ENCODE peak calls at places on chromosomes 1 and 21, in five cellular contexts. D is IMR-90, A is adrenal gland, H is K562, B is right lobe of liver. Q is an unnamed sample.

GRCh38 chr1:6446665-6447015 is 19.3 kb downstream of the TNFRSF25 start:
- DNase-seq in A (no peak), B (no peak), D (no peak), H (no peak), Q (no peak)

GRCh38 chr1:94926365-94926914 is 470 bp downstream of the CNN3 start:
- DNase-seq in B (peak; percentile 75), D (peak; percentile 53), H (no peak), A (peak; percentile 63), Q (peak; percentile 83)

GRCh38 chr1:204362984-204363334 is 3.2 kb upstream of the PLEKHA6 start:
- DNase-seq in H (no peak), D (no peak), A (no peak), B (no peak), Q (no peak)

GRCh38 chr1:167121375-167122120 is 27.7 kb downstream of the STYXL2 start:
- DNase-seq in D (no peak), B (peak; percentile 63), H (no peak), A (peak; percentile 62), Q (peak; percentile 82)

GRCh38 chr21:42534361-42534900 is 20.8 kb downstream of the SLC37A1 start:
- DNase-seq in B (no peak), H (no peak), D (no peak), A (peak; percentile 91), Q (no peak)

GRCh38 chr1:119286587-119287181 is 81.9 kb upstream of the HAO2 start:
- DNase-seq in H (peak; percentile 66), B (no peak), D (peak; percentile 4), A (no peak), Q (no peak)

GRCh38 chr1:44775930-44776748 is 799 bp downstream of the RPS8 start:
- DNase-seq in H (no peak), A (peak; percentile 70), D (no peak), B (no peak), Q (peak; percentile 88)

GRCh38 chr1:175877939-175878730 is 134.7 kb upstream of the TNR start:
- DNase-seq in B (no peak), A (no peak), D (no peak), H (no peak), Q (no peak)

GRCh38 chr21:44029460-44030087 is 17.5 kb downstream of the TRAPPC10 start:
- DNase-seq in D (no peak), H (peak; percentile 59), A (no peak), B (no peak), Q (no peak)

GRCh38 chr1:156079762-156080597 is 2.3 kb downstream of the MEX3A start:
- DNase-seq in A (no peak), B (no peak), H (no peak), D (no peak), Q (no peak)

GRCh38 chr1:10943991-10944730 is 68.3 kb upstream of the TARDBP start:
- DNase-seq in B (no peak), D (no peak), A (peak; percentile 72), H (peak; percentile 25), Q (no peak)

GRCh38 chr1:210351496-210351895 is 22.8 kb downstream of the HHAT start:
- DNase-seq in A (no peak), B (no peak), D (no peak), H (no peak), Q (no peak)

GRCh38 chr1:187641463-187641862 is 812.7 kb downstream of the PLA2G4A start:
- DNase-seq in A (no peak), B (no peak), H (no peak), D (no peak), Q (no peak)

GRCh38 chr21:14259669-14260458 is 43.9 kb downstream of the RBM11 start:
- DNase-seq in B (no peak), D (peak; percentile 56), A (no peak), H (peak; percentile 43), Q (no peak)

GRCh38 chr1:108561731-108562326 is 1.9 kb downstream of the EEIG2 start:
- DNase-seq in A (peak; percentile 73), H (peak; percentile 71), B (peak; percentile 79), D (no peak), Q (peak; percentile 96)

GRCh38 chr1:32954183-32954582 is 10.4 kb downstream of the RNF19B start:
- DNase-seq in D (no peak), B (no peak), A (no peak), H (no peak), Q (no peak)

GRCh38 chr1:31592132-31592531 is 15.8 kb downstream of the TINAGL1 start:
- DNase-seq in A (no peak), H (no peak), D (no peak), B (peak; percentile 22), Q (no peak)

GRCh38 chr1:153881764-153882163 is 41.0 kb downstream of the GATAD2B start:
- DNase-seq in A (peak; percentile 40), D (peak; percentile 62), H (no peak), B (no peak), Q (no peak)

GRCh38 chr21:44940116-44940631 is 345 bp downstream of the SLX9 start:
- DNase-seq in D (no peak), H (no peak), A (no peak), B (peak; percentile 55), Q (no peak)

GRCh38 chr1:208132287-208132882 is 111.8 kb downstream of the PLXNA2 start:
- DNase-seq in B (peak; percentile 88), H (peak; percentile 91), A (peak; percentile 81), D (peak; percentile 42), Q (peak; percentile 88)

GRCh38 chr1:191142748-191143147 is 665.1 kb upstream of the BRINP3 start:
- DNase-seq in B (no peak), D (no peak), A (no peak), H (no peak), Q (no peak)

GRCh38 chr1:40508375-40509341 is at the start of gene EXO5:
- DNase-seq in D (peak; percentile 69), A (peak; percentile 85), H (peak; percentile 49), B (peak; percentile 92), Q (peak; percentile 96)

GRCh38 chr21:40015818-40016217 is 148.6 kb downstream of the PCP4 start:
- DNase-seq in B (no peak), H (no peak), A (peak; percentile 31), D (no peak), Q (peak; percentile 38)

GRCh38 chr1:55194851-55195250 is 20.3 kb downstream of the USP24 start:
- DNase-seq in B (no peak), H (no peak), A (no peak), D (no peak), Q (no peak)

GRCh38 chr1:31765041-31765467 is 914 bp upstream of the ADGRB2 start:
- DNase-seq in B (no peak), D (peak; percentile 19), H (peak; percentile 65), A (no peak), Q (no peak)

DNA sequence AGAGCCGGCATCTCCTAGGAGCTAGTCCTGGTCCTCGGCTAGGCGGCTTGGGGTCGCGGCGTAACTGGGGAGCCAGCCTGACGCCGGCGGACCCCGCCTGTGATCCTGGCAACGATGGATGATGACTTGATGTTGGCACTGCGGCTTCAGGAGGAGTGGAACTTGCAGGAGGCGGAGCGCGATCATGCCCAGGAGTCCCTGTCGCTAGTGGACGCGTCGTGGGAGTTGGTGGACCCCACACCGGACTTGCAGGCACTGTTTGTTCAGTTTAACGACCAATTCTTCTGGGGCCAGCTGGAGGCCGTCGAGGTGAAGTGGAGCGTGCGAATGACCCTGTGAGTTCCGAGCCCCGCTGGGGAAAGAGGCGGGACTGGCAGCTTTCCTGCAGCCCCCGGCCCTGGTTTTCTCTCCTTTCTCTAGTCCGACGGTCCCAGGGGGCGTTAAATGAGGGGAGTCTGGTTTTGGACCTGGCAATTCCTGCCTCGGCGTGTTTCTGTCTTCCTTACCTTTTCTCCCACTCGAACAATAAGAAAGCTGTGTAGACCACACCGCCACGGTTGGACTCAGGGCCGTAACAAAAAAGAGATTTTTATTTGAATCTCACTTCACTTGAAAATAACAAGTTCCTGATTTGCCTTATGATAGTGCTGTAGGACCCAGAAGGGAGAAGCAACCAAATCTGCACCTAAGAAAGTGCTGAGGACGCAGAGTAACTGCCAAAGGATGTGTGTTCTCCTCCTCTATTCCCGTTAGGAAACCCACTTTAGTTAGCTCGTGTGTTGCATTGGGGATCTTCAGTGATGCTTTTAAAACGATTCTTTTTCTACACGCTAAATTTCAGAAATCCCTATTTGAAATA is at the start of gene SPRTN:
- DNase-seq in H (peak; percentile 92), D (peak; percentile 10), B (no peak), A (no peak), Q (no peak)
- TF ChIP-seq POLR2A in H (no peak), D (no peak), B (no peak), A (no peak), Q (no peak)

GRCh38 chr1:178055779-178056471 is 38.0 kb upstream of the RASAL2 start:
- DNase-seq in A (no peak), H (no peak), B (no peak), D (peak; percentile 25), Q (no peak)

GRCh38 chr1:178060789-178061556 is 32.9 kb upstream of the RASAL2 start:
- DNase-seq in H (no peak), D (peak; percentile 84), A (no peak), B (no peak), Q (no peak)

GRCh38 chr1:178057863-178058576 is 35.9 kb upstream of the RASAL2 start:
- DNase-seq in D (peak; percentile 48), B (no peak), A (peak; percentile 83), H (no peak), Q (no peak)

GRCh38 chr1:178055093-178055492 is 38.8 kb upstream of the RASAL2 start:
- DNase-seq in A (peak; percentile 57), H (no peak), B (peak; percentile 61), D (no peak), Q (no peak)

DNA sequence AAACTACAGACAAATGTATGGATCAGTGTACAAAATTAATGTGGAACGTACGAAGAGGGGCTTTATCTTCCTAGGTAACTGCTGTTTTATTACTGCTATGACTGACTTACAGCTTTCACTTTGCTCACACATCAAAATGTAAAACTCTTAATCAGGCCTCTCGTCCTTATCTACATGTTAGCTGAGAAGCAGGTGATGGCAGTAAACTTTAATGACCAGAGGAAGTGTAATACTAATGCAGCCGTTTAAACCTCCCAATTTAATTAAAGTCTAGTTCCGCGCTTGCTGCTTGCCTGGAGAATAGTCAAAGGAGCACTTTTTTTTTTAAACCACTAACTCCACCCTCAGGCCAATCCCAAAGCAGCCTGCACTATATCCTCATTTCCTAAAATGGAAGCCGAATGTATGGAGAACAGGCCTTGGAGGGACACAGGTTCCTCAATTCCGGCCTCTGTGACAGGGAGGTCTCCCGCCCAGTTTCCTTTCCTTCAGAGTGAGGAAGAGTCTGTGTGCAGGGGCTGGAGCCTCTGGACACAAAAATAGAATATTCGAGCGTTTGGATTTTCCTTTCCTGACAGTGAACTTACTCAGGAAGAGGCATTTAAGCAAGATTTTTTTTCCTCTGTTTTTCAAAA is 36.7 kb upstream of the RASAL2 start:
- DNase-seq in D (no peak), B (no peak), H (no peak), A (no peak), Q (no peak)
- H3K27ac ChIP-seq in D (no peak overlapping the region), B (peak overlapping the region; percentile 14), H (no peak overlapping the region), A (peak overlapping the region; percentile 76), Q (peak overlapping the region; percentile 16)

GRCh38 chr1:246703581-246703980 is 20.6 kb upstream of the SCCPDH start:
- DNase-seq in A (peak; percentile 60), B (peak; percentile 59), D (no peak), H (no peak), Q (no peak)

GRCh38 chr1:246695136-246695535 is 29.1 kb upstream of the SCCPDH start:
- DNase-seq in H (no peak), A (peak; percentile 74), D (peak; percentile 41), B (no peak), Q (no peak)

GRCh38 chr1:246695666-246696065 is 28.5 kb upstream of the SCCPDH start:
- DNase-seq in D (no peak), H (no peak), A (no peak), B (no peak), Q (no peak)

GRCh38 chr1:246698466-246699094 is 25.6 kb upstream of the SCCPDH start:
- DNase-seq in D (no peak), A (no peak), B (no peak), H (no peak), Q (no peak)

GRCh38 chr1:246699095-246699735 is 25.0 kb upstream of the SCCPDH start:
- DNase-seq in H (peak; percentile 94), B (peak; percentile 82), D (peak; percentile 96), A (peak; percentile 96), Q (peak; percentile 92)
- TF ChIP-seq POLR2A in H (no peak), B (peak; percentile 26), D (peak; percentile 32), A (no peak), Q (no peak)

GRCh38 chr1:74728736-74729135 is 4.1 kb downstream of the CRYZ start:
- DNase-seq in H (no peak), A (no peak), B (no peak), D (peak; percentile 26), Q (no peak)
- H3K27ac ChIP-seq in H (no peak overlapping the region), A (no peak overlapping the region), B (peak overlapping the region; percentile 22), D (no peak overlapping the region), Q (no peak overlapping the region)